ENCODE peak calls at places on chromosomes 16 and 17, in nine cellular contexts. One of them, this sample, is unnamed.

GRCh38 chr17:62597920-62598319 is 29.6 kb upstream of the MRC2 start:
- DNase-seq in Calu3: no peak
- DNase-seq in PC-3: no peak
- DNase-seq in A549: no peak
- DNase-seq in gastrocnemius medialis: no peak
- DNase-seq in prostate gland: no peak
- DNase-seq in AG04450: no peak
- DNase-seq in fibroblast of lung: peak
- DNase-seq in uterus: peak
- DNase-seq in this sample: no peak

GRCh38 chr16:77971306-77972131 is 50.8 kb upstream of the CLEC3A start:
- DNase-seq in Calu3: peak
- DNase-seq in A549: peak
- DNase-seq in uterus: peak
- DNase-seq in fibroblast of lung: peak
- DNase-seq in gastrocnemius medialis: peak
- DNase-seq in prostate gland: peak
- DNase-seq in PC-3: peak
- DNase-seq in AG04450: peak
- DNase-seq in this sample: peak

GRCh38 chr16:50451951-50452508 is 83.2 kb upstream of the BRD7 start:
- DNase-seq in fibroblast of lung: no peak
- DNase-seq in PC-3: no peak
- DNase-seq in A549: no peak
- DNase-seq in prostate gland: no peak
- DNase-seq in Calu3: no peak
- DNase-seq in gastrocnemius medialis: no peak
- DNase-seq in AG04450: no peak
- DNase-seq in uterus: no peak
- DNase-seq in this sample: no peak

GRCh38 chr17:67770539-67770938 is 52.8 kb downstream of the NOL11 start:
- DNase-seq in prostate gland: no peak
- DNase-seq in PC-3: no peak
- DNase-seq in fibroblast of lung: no peak
- DNase-seq in Calu3: no peak
- DNase-seq in AG04450: no peak
- DNase-seq in gastrocnemius medialis: no peak
- DNase-seq in uterus: no peak
- DNase-seq in A549: no peak
- DNase-seq in this sample: no peak

GRCh38 chr17:48704521-48704920 is 17.8 kb downstream of the PRAC1 start:
- DNase-seq in fibroblast of lung: no peak
- DNase-seq in PC-3: no peak
- DNase-seq in uterus: no peak
- DNase-seq in gastrocnemius medialis: no peak
- DNase-seq in prostate gland: no peak
- DNase-seq in AG04450: no peak
- DNase-seq in Calu3: no peak
- DNase-seq in A549: no peak
- DNase-seq in this sample: no peak

GRCh38 chr16:48628359-48628985 is 18.5 kb upstream of the N4BP1 start:
- DNase-seq in Calu3: no peak
- DNase-seq in AG04450: no peak
- DNase-seq in A549: no peak
- DNase-seq in uterus: no peak
- DNase-seq in fibroblast of lung: no peak
- DNase-seq in prostate gland: no peak
- DNase-seq in gastrocnemius medialis: no peak
- DNase-seq in PC-3: no peak
- DNase-seq in this sample: no peak

GRCh38 chr16:48112603-48113400 is 43.0 kb downstream of the ABCC12 start:
- DNase-seq in uterus: no peak
- DNase-seq in A549: no peak
- DNase-seq in prostate gland: no peak
- DNase-seq in AG04450: no peak
- DNase-seq in PC-3: no peak
- DNase-seq in fibroblast of lung: no peak
- DNase-seq in gastrocnemius medialis: no peak
- DNase-seq in Calu3: no peak
- DNase-seq in this sample: no peak

GRCh38 chr16:19230575-19230974 is 55.0 kb upstream of the CLEC19A start:
- DNase-seq in prostate gland: no peak
- DNase-seq in Calu3: no peak
- DNase-seq in fibroblast of lung: no peak
- DNase-seq in PC-3: no peak
- DNase-seq in A549: no peak
- DNase-seq in uterus: no peak
- DNase-seq in AG04450: no peak
- DNase-seq in gastrocnemius medialis: no peak
- DNase-seq in this sample: no peak

GRCh38 chr17:28684963-28685362 is 23.0 kb downstream of the SUPT6H start:
- DNase-seq in prostate gland: peak
- DNase-seq in uterus: peak
- DNase-seq in Calu3: no peak
- DNase-seq in gastrocnemius medialis: peak
- DNase-seq in fibroblast of lung: peak
- DNase-seq in PC-3: peak
- DNase-seq in AG04450: no peak
- DNase-seq in A549: peak
- DNase-seq in this sample: no peak

GRCh38 chr17:57464191-57464864 is 208.0 kb downstream of the MSI2 start:
- DNase-seq in uterus: no peak
- DNase-seq in Calu3: no peak
- DNase-seq in AG04450: no peak
- DNase-seq in gastrocnemius medialis: no peak
- DNase-seq in prostate gland: no peak
- DNase-seq in PC-3: no peak
- DNase-seq in fibroblast of lung: no peak
- DNase-seq in A549: no peak
- DNase-seq in this sample: no peak

GRCh38 chr17:66885417-66885816 is 50.5 kb downstream of the CACNG5 start:
- DNase-seq in Calu3: no peak
- DNase-seq in PC-3: no peak
- DNase-seq in gastrocnemius medialis: no peak
- DNase-seq in A549: no peak
- DNase-seq in AG04450: no peak
- DNase-seq in prostate gland: no peak
- DNase-seq in uterus: no peak
- DNase-seq in fibroblast of lung: no peak
- DNase-seq in this sample: no peak

GRCh38 chr16:54568897-54569807 is 282.6 kb upstream of the IRX3 start:
- DNase-seq in fibroblast of lung: no peak
- DNase-seq in gastrocnemius medialis: no peak
- DNase-seq in uterus: no peak
- DNase-seq in PC-3: no peak
- DNase-seq in A549: no peak
- DNase-seq in AG04450: no peak
- DNase-seq in Calu3: no peak
- DNase-seq in prostate gland: no peak
- DNase-seq in this sample: no peak

GRCh38 chr17:65557349-65558310 is 3.8 kb downstream of the AXIN2 start:
- DNase-seq in fibroblast of lung: no peak
- DNase-seq in Calu3: no peak
- DNase-seq in gastrocnemius medialis: no peak
- DNase-seq in PC-3: no peak
- DNase-seq in uterus: no peak
- DNase-seq in A549: peak
- DNase-seq in prostate gland: no peak
- DNase-seq in AG04450: no peak
- DNase-seq in this sample: no peak

GRCh38 chr16:75252049-75252864 is 833 bp upstream of the BCAR1 start:
- DNase-seq in Calu3: no peak
- DNase-seq in fibroblast of lung: no peak
- DNase-seq in gastrocnemius medialis: no peak
- DNase-seq in AG04450: no peak
- DNase-seq in PC-3: no peak
- DNase-seq in prostate gland: no peak
- DNase-seq in uterus: peak
- DNase-seq in A549: no peak
- DNase-seq in this sample: no peak

GRCh38 chr17:39261286-39261685 is 35.5 kb upstream of the STAC2 start:
- DNase-seq in A549: no peak
- DNase-seq in uterus: no peak
- DNase-seq in PC-3: no peak
- DNase-seq in Calu3: peak
- DNase-seq in AG04450: no peak
- DNase-seq in fibroblast of lung: no peak
- DNase-seq in prostate gland: no peak
- DNase-seq in gastrocnemius medialis: no peak
- DNase-seq in this sample: peak

GRCh38 chr17:57211010-57211411 is 45.3 kb upstream of the MSI2 start:
- DNase-seq in Calu3: no peak
- DNase-seq in uterus: no peak
- DNase-seq in fibroblast of lung: peak
- DNase-seq in prostate gland: no peak
- DNase-seq in A549: peak
- DNase-seq in PC-3: peak
- DNase-seq in gastrocnemius medialis: no peak
- DNase-seq in AG04450: no peak
- DNase-seq in this sample: no peak

GRCh38 chr16:396199-396598 is 800 bp upstream of the NME4 start:
- DNase-seq in prostate gland: no peak
- DNase-seq in fibroblast of lung: no peak
- DNase-seq in PC-3: no peak
- DNase-seq in gastrocnemius medialis: no peak
- DNase-seq in Calu3: no peak
- DNase-seq in AG04450: no peak
- DNase-seq in A549: no peak
- DNase-seq in uterus: no peak
- DNase-seq in this sample: no peak
- TF ChIP-seq CTCF in prostate gland: no peak
- TF ChIP-seq CTCF in fibroblast of lung: no peak
- TF ChIP-seq CTCF in PC-3: no peak
- TF ChIP-seq CTCF in gastrocnemius medialis: no peak
- TF ChIP-seq CTCF in Calu3: no peak
- TF ChIP-seq CTCF in AG04450: no peak
- TF ChIP-seq CTCF in A549: no peak
- TF ChIP-seq CTCF in uterus: no peak
- TF ChIP-seq CTCF in this sample: no peak

GRCh38 chr16:23679274-23679985 is 741 bp downstream of the PLK1 start:
- DNase-seq in PC-3: peak
- DNase-seq in AG04450: no peak
- DNase-seq in Calu3: peak
- DNase-seq in A549: peak
- DNase-seq in uterus: no peak
- DNase-seq in prostate gland: no peak
- DNase-seq in gastrocnemius medialis: no peak
- DNase-seq in fibroblast of lung: peak
- DNase-seq in this sample: peak

GRCh38 chr16:23679986-23680336 is 1.3 kb downstream of the PLK1 start:
- DNase-seq in PC-3: no peak
- DNase-seq in gastrocnemius medialis: no peak
- DNase-seq in AG04450: no peak
- DNase-seq in uterus: no peak
- DNase-seq in prostate gland: no peak
- DNase-seq in A549: no peak
- DNase-seq in Calu3: no peak
- DNase-seq in fibroblast of lung: no peak
- DNase-seq in this sample: no peak

GRCh38 chr16:23682181-23682580 is 3.5 kb downstream of the PLK1 start:
- DNase-seq in uterus: no peak
- DNase-seq in fibroblast of lung: peak
- DNase-seq in AG04450: no peak
- DNase-seq in PC-3: no peak
- DNase-seq in gastrocnemius medialis: no peak
- DNase-seq in Calu3: no peak
- DNase-seq in prostate gland: no peak
- DNase-seq in A549: no peak
- DNase-seq in this sample: no peak

GRCh38 chr16:23676924-23677480 is 1.7 kb upstream of the PLK1 start:
- DNase-seq in A549: no peak
- DNase-seq in prostate gland: no peak
- DNase-seq in uterus: no peak
- DNase-seq in PC-3: peak
- DNase-seq in gastrocnemius medialis: no peak
- DNase-seq in AG04450: no peak
- DNase-seq in Calu3: no peak
- DNase-seq in fibroblast of lung: no peak
- DNase-seq in this sample: no peak

GRCh38 chr16:23678430-23679273 is at the start of gene PLK1:
- DNase-seq in prostate gland: peak
- DNase-seq in gastrocnemius medialis: peak
- DNase-seq in PC-3: peak
- DNase-seq in Calu3: peak
- DNase-seq in fibroblast of lung: peak
- DNase-seq in A549: peak
- DNase-seq in AG04450: peak
- DNase-seq in uterus: peak
- DNase-seq in this sample: peak
- TF ChIP-seq CTCF in prostate gland: peak
- TF ChIP-seq CTCF in gastrocnemius medialis: no peak
- TF ChIP-seq CTCF in PC-3: peak
- TF ChIP-seq CTCF in Calu3: peak
- TF ChIP-seq CTCF in fibroblast of lung: peak
- TF ChIP-seq CTCF in A549: peak
- TF ChIP-seq CTCF in AG04450: peak
- TF ChIP-seq CTCF in uterus: peak
- TF ChIP-seq CTCF in this sample: no peak

GRCh38 chr17:42623732-42624596 is 14.5 kb downstream of the TUBG1 start:
- DNase-seq in fibroblast of lung: no peak
- DNase-seq in PC-3: peak
- DNase-seq in A549: peak
- DNase-seq in prostate gland: peak
- DNase-seq in Calu3: peak
- DNase-seq in AG04450: no peak
- DNase-seq in gastrocnemius medialis: peak
- DNase-seq in uterus: no peak
- DNase-seq in this sample: no peak
- TF ChIP-seq CTCF in fibroblast of lung: no peak
- TF ChIP-seq CTCF in PC-3: peak
- TF ChIP-seq CTCF in A549: peak
- TF ChIP-seq CTCF in prostate gland: no peak
- TF ChIP-seq CTCF in Calu3: no peak
- TF ChIP-seq CTCF in AG04450: no peak
- TF ChIP-seq CTCF in gastrocnemius medialis: no peak
- TF ChIP-seq CTCF in uterus: no peak
- TF ChIP-seq CTCF in this sample: no peak

DNA sequence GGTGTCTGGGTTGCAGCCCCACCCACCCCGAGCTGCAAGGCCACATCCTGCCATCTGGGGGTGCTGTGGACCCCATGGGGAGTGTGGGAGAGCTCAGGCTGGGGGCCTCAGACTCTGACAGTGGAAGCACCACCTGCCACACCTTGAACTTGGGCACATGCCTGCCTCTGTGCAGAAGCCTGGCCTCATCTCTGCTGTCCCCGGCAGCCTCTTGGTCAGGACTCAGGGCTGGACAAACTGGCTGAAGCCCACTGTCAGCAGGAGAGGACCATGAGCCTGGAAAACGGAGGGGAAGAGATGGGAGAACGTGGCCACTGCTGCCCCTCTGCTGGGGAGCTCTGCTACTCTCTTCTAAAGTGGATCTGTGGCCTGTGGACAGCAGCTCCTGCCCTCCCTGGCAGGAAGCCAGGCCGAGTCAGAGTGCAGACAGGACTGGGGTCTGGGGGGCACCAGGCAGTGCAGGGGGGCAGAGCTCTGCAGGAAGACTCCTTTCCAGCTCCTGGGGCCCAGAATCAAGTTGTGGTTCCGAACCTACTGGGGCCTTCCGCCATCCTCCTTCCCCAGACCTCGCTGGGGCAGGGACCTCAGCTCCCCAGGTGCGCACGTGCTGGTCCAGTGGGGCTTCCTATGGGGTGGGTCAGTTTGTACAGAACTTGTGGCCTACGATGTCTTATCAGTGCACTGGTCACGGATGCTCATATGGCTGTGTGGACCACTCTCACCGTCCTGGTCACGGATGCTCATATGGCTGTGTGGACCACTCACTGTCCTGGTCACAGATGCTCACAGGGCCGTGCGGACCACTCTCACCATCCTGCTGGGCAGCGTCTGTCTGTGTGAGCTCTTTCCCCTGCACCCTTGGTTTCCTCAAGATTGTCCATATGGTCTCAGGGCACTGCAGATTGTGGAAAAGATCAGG is 207.7 kb downstream of the LAT start:
- DNase-seq in PC-3: no peak
- DNase-seq in uterus: peak
- DNase-seq in Calu3: no peak
- DNase-seq in AG04450: no peak
- DNase-seq in prostate gland: no peak
- DNase-seq in fibroblast of lung: no peak
- DNase-seq in gastrocnemius medialis: no peak
- DNase-seq in A549: no peak
- DNase-seq in this sample: no peak
- TF ChIP-seq CTCF in PC-3: no peak
- TF ChIP-seq CTCF in uterus: no peak
- TF ChIP-seq CTCF in Calu3: peak
- TF ChIP-seq CTCF in AG04450: peak
- TF ChIP-seq CTCF in prostate gland: no peak
- TF ChIP-seq CTCF in fibroblast of lung: peak
- TF ChIP-seq CTCF in gastrocnemius medialis: no peak
- TF ChIP-seq CTCF in A549: no peak
- TF ChIP-seq CTCF in this sample: no peak

This sample was measured in nephron progenitor cell.